ENCODE peak calls at places on chromosome 4, in four cellular contexts. One of them, this sample, is unnamed.

GRCh38 chr4:71732706-71733105 is 51.2 kb downstream of the GC start:
- DNase-seq in CD8-positive, alpha-beta memory T cell: no peak
- DNase-seq in mesendoderm: peak
- DNase-seq in left lung: no peak
- DNase-seq in this sample: no peak

GRCh38 chr4:182628540-182628939 is 288.6 kb downstream of the DCTD start:
- DNase-seq in CD8-positive, alpha-beta memory T cell: no peak
- DNase-seq in left lung: no peak
- DNase-seq in mesendoderm: no peak
- DNase-seq in this sample: no peak

GRCh38 chr4:146340798-146341197 is 126.5 kb downstream of the REELD1 start:
- DNase-seq in mesendoderm: no peak
- DNase-seq in CD8-positive, alpha-beta memory T cell: no peak
- DNase-seq in left lung: no peak
- DNase-seq in this sample: no peak

GRCh38 chr4:21450331-21450730 is 498.2 kb downstream of the KCNIP4 start:
- DNase-seq in left lung: no peak
- DNase-seq in mesendoderm: peak
- DNase-seq in CD8-positive, alpha-beta memory T cell: no peak
- DNase-seq in this sample: no peak

GRCh38 chr4:17494258-17494657 is 17.6 kb downstream of the QDPR start:
- DNase-seq in CD8-positive, alpha-beta memory T cell: no peak
- DNase-seq in mesendoderm: peak
- DNase-seq in left lung: no peak
- DNase-seq in this sample: peak

GRCh38 chr4:101421393-101421792 is 74.1 kb upstream of the PPP3CA start:
- DNase-seq in left lung: no peak
- DNase-seq in CD8-positive, alpha-beta memory T cell: no peak
- DNase-seq in mesendoderm: peak
- DNase-seq in this sample: no peak

GRCh38 chr4:31051565-31051964 is 331.4 kb downstream of the PCDH7 start:
- DNase-seq in left lung: no peak
- DNase-seq in CD8-positive, alpha-beta memory T cell: no peak
- DNase-seq in mesendoderm: no peak
- DNase-seq in this sample: no peak

GRCh38 chr4:29277381-29277780 is 1442.8 kb upstream of the PCDH7 start:
- DNase-seq in mesendoderm: no peak
- DNase-seq in CD8-positive, alpha-beta memory T cell: no peak
- DNase-seq in left lung: no peak
- DNase-seq in this sample: no peak

GRCh38 chr4:26206339-26206738 is 114.5 kb upstream of the RBPJ start:
- DNase-seq in mesendoderm: no peak
- DNase-seq in left lung: no peak
- DNase-seq in CD8-positive, alpha-beta memory T cell: no peak
- DNase-seq in this sample: no peak

GRCh38 chr4:110289601-110290100 is 91.2 kb upstream of the ELOVL6 start:
- DNase-seq in CD8-positive, alpha-beta memory T cell: no peak
- DNase-seq in mesendoderm: peak
- DNase-seq in left lung: no peak
- DNase-seq in this sample: no peak

GRCh38 chr4:15303052-15303641 is 124.7 kb upstream of the C1QTNF7 start:
- DNase-seq in left lung: no peak
- DNase-seq in CD8-positive, alpha-beta memory T cell: no peak
- DNase-seq in mesendoderm: no peak
- DNase-seq in this sample: peak

GRCh38 chr4:135508006-135508714 is 1306.6 kb upstream of the PABPC4L start:
- DNase-seq in left lung: no peak
- DNase-seq in CD8-positive, alpha-beta memory T cell: no peak
- DNase-seq in mesendoderm: peak
- DNase-seq in this sample: peak

GRCh38 chr4:176492648-176493302 is 173.0 kb downstream of the SPCS3 start:
- DNase-seq in left lung: no peak
- DNase-seq in mesendoderm: no peak
- DNase-seq in CD8-positive, alpha-beta memory T cell: no peak
- DNase-seq in this sample: no peak

GRCh38 chr4:4396628-4397440 is 9.9 kb downstream of the NSG1 start:
- DNase-seq in mesendoderm: peak
- DNase-seq in CD8-positive, alpha-beta memory T cell: no peak
- DNase-seq in left lung: no peak
- DNase-seq in this sample: no peak

GRCh38 chr4:72846280-72847111 is 223.0 kb downstream of the COX18 start:
- DNase-seq in left lung: no peak
- DNase-seq in mesendoderm: peak
- DNase-seq in CD8-positive, alpha-beta memory T cell: no peak
- DNase-seq in this sample: peak
- H3K27ac ChIP-seq in left lung: no peak
- H3K27ac ChIP-seq in mesendoderm: no peak
- H3K27ac ChIP-seq in CD8-positive, alpha-beta memory T cell: no peak
- H3K27ac ChIP-seq in this sample: no peak

DNA sequence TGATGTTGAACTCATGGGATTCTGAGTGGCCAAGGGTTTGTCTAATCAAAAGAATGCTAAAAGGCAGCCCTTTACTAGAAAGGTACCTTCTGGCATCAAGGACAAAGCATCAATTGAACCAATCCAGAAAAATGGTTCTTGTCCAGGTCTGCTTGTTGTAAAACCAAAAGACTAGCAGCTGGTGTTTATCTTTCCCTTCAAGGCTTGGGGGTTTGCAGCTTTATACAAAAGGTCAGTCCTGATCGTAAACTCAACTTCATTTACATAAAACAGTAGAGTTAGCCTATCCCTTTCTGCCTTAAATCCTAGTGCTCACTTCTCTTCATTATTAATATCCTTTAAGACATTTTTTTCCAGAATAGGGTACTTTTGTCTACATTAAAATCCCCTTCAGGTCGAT is 411.4 kb downstream of the FAT4 start:
- DNase-seq in left lung: no peak
- DNase-seq in mesendoderm: no peak
- DNase-seq in CD8-positive, alpha-beta memory T cell: no peak
- DNase-seq in this sample: no peak
- H3K27ac ChIP-seq in left lung: no peak
- H3K27ac ChIP-seq in mesendoderm: no peak
- H3K27ac ChIP-seq in CD8-positive, alpha-beta memory T cell: no peak
- H3K27ac ChIP-seq in this sample: no peak

GRCh38 chr4:73589887-73590801 is 30.1 kb downstream of the RASSF6 start:
- DNase-seq in left lung: no peak
- DNase-seq in CD8-positive, alpha-beta memory T cell: no peak
- DNase-seq in mesendoderm: peak
- DNase-seq in this sample: no peak
- H3K27ac ChIP-seq in left lung: no peak
- H3K27ac ChIP-seq in CD8-positive, alpha-beta memory T cell: no peak
- H3K27ac ChIP-seq in mesendoderm: no peak
- H3K27ac ChIP-seq in this sample: peak

DNA sequence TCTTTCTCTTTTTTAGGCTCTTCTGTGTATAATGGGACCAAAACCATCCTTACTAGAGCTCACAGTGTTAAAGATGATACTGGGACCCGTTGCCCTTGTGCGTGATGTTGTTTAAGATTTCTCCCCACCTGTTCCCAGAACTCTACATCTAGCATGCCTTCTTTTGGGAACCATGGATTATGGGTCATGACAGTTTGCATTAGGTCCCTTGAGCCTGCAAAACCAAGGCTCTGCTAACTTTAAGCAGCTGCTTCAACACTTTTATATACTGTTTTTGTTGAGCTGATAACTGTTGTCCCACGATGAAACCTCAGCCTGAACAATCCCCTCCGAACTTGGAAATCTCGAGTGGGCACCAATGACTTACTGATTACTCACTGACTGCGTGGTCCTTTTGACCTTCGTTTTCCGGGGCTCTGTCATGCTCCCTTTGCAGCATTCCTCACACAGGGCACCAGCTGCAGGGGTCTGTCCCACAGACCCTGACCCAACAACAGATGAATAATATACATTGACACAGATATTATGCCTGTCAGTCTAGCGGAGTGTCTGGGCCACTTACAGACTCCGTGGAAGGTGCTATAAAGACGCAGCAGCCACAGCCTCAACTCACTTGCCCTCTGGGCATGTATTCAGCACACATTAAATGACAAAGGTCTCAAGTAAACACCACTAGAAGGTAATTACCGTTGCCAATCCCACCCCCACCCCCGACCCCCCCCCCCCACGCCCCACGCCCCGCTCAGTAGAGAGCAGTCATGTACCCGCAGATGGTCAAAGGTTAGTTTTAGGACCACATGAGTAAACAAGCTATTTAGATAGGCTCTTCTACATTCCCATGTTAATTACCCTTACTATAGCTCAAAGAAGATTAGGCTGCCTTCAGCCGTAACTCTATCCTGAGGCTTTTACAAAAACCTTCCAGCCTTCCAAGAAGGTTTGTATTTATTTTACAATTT is 162.0 kb upstream of the WDFY3 start:
- DNase-seq in left lung: no peak
- DNase-seq in CD8-positive, alpha-beta memory T cell: no peak
- DNase-seq in mesendoderm: peak
- DNase-seq in this sample: no peak
- H3K27ac ChIP-seq in left lung: no peak
- H3K27ac ChIP-seq in CD8-positive, alpha-beta memory T cell: no peak
- H3K27ac ChIP-seq in mesendoderm: peak
- H3K27ac ChIP-seq in this sample: no peak

GRCh38 chr4:8097141-8097541 is 61.5 kb downstream of the ABLIM2 start:
- DNase-seq in mesendoderm: no peak
- DNase-seq in CD8-positive, alpha-beta memory T cell: no peak
- DNase-seq in left lung: no peak
- DNase-seq in this sample: no peak
- H3K27ac ChIP-seq in mesendoderm: no peak
- H3K27ac ChIP-seq in CD8-positive, alpha-beta memory T cell: no peak
- H3K27ac ChIP-seq in left lung: no peak
- H3K27ac ChIP-seq in this sample: no peak

GRCh38 chr4:139266583-139267257 is 13.3 kb downstream of the MGARP start:
- DNase-seq in left lung: peak
- DNase-seq in mesendoderm: peak
- DNase-seq in CD8-positive, alpha-beta memory T cell: peak
- DNase-seq in this sample: no peak
- H3K27ac ChIP-seq in left lung: no peak
- H3K27ac ChIP-seq in mesendoderm: no peak
- H3K27ac ChIP-seq in CD8-positive, alpha-beta memory T cell: peak
- H3K27ac ChIP-seq in this sample: no peak

GRCh38 chr4:6939761-6940743 is 30.4 kb downstream of the TBC1D14 start:
- DNase-seq in mesendoderm: peak
- DNase-seq in CD8-positive, alpha-beta memory T cell: no peak
- DNase-seq in left lung: no peak
- DNase-seq in this sample: no peak

GRCh38 chr4:6937748-6938147 is 28.1 kb downstream of the TBC1D14 start:
- DNase-seq in left lung: no peak
- DNase-seq in mesendoderm: no peak
- DNase-seq in CD8-positive, alpha-beta memory T cell: no peak
- DNase-seq in this sample: no peak

GRCh38 chr4:6938758-6939201 is 29.2 kb downstream of the TBC1D14 start:
- DNase-seq in mesendoderm: no peak
- DNase-seq in left lung: peak
- DNase-seq in CD8-positive, alpha-beta memory T cell: no peak
- DNase-seq in this sample: no peak

GRCh38 chr4:6937201-6937600 is 27.6 kb downstream of the TBC1D14 start:
- DNase-seq in CD8-positive, alpha-beta memory T cell: no peak
- DNase-seq in mesendoderm: no peak
- DNase-seq in left lung: no peak
- DNase-seq in this sample: no peak

DNA sequence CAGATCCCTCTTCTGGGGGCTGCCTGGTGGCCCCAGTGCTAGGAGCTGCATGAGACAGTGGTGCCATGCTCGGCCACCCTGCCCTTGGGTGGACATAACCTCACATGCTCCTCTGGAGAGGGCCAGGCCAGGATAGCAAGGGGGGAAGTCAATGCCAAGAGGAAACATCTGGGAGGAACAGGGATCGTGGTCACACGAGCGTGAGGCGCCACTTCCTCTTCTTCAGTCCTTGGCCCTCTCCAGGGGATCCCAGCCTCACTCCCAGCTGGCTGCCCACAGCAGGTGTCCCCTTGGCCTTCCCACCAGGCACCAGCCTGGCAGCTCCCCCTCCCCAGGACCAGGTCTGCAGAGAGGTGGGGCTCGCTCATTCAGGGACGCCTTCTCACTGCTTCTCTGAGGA is 28.6 kb downstream of the TBC1D14 start:
- DNase-seq in CD8-positive, alpha-beta memory T cell: no peak
- DNase-seq in mesendoderm: no peak
- DNase-seq in left lung: peak
- DNase-seq in this sample: no peak
- H3K27ac ChIP-seq in CD8-positive, alpha-beta memory T cell: no peak
- H3K27ac ChIP-seq in mesendoderm: no peak
- H3K27ac ChIP-seq in left lung: no peak
- H3K27ac ChIP-seq in this sample: no peak

DNA sequence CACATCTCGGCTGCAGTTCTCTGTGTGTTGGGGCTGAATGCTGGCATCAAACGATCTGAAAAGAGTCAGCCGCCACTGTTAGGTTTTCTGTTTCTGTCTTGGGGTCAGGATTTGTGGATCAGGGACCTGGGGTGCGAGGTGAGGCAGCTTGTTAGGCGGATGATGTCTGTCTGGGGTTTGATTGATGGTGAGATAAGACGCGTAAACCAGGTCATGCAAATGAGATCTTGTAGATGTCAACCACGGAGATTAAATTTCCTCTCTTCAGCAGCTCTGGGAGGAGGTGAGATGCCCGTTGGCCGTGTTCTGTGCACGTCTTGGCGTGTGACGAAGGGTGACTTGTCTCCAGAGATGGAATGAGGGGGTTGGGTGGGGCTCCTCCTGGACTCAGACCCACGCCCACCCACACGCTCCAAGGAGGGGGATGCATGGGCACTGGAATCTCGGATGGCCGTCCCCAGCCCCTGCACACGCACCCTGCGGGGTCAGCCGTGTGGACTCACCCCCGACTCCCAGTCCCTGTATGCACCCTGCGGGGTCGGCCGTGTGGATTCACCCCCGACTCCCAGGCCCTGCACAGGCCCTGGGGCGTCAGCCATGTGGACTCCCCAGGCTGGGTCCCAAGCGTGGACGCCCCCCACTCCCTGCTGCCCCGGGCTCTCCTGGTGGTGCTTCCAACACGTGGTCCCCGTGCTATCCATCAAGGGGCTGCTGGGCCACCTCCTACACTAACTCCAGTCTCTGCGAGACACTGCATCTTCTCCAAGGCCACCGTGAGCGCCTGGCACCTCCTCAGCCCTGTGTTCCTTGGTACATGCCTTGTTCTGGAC is 16.0 kb upstream of the UVSSA start:
- DNase-seq in left lung: no peak
- DNase-seq in CD8-positive, alpha-beta memory T cell: peak
- DNase-seq in mesendoderm: no peak
- DNase-seq in this sample: no peak
- H3K27ac ChIP-seq in left lung: no peak
- H3K27ac ChIP-seq in CD8-positive, alpha-beta memory T cell: peak
- H3K27ac ChIP-seq in mesendoderm: no peak
- H3K27ac ChIP-seq in this sample: no peak

GRCh38 chr4:1959104-1959384 is 49.7 kb downstream of the NELFA start:
- DNase-seq in left lung: no peak
- DNase-seq in mesendoderm: no peak
- DNase-seq in CD8-positive, alpha-beta memory T cell: no peak
- DNase-seq in this sample: no peak
- H3K27ac ChIP-seq in left lung: no peak
- H3K27ac ChIP-seq in mesendoderm: no peak
- H3K27ac ChIP-seq in CD8-positive, alpha-beta memory T cell: no peak
- H3K27ac ChIP-seq in this sample: no peak

GRCh38 chr4:70575964-70576363 is 16.1 kb upstream of the AMBN start:
- DNase-seq in left lung: no peak
- DNase-seq in CD8-positive, alpha-beta memory T cell: no peak
- DNase-seq in mesendoderm: no peak
- DNase-seq in this sample: no peak

GRCh38 chr4:70571772-70572171 is 20.3 kb upstream of the AMBN start:
- DNase-seq in CD8-positive, alpha-beta memory T cell: no peak
- DNase-seq in mesendoderm: peak
- DNase-seq in left lung: no peak
- DNase-seq in this sample: no peak

GRCh38 chr4:70570796-70571195 is 21.3 kb upstream of the AMBN start:
- DNase-seq in left lung: no peak
- DNase-seq in mesendoderm: no peak
- DNase-seq in CD8-positive, alpha-beta memory T cell: no peak
- DNase-seq in this sample: no peak
- H3K27ac ChIP-seq in left lung: no peak
- H3K27ac ChIP-seq in mesendoderm: no peak
- H3K27ac ChIP-seq in CD8-positive, alpha-beta memory T cell: no peak
- H3K27ac ChIP-seq in this sample: no peak

This sample was measured in epithelial cell of prostate.